ENCODE peak calls at places on chromosomes 1 and 21, in nine cellular contexts. A is nephron progenitor cell; D is central memory CD8-positive, alpha-beta T cell; Y is cardiac muscle cell; J is iPS DF 19.7; T is stimulated activated CD4-positive, alpha-beta T cell treated with anti-CD3 and anti-CD28 coated beads, Interleukin-15, amount 100 ng/mL, for 24 hours; W is H7; O is brain microvascular endothelial cell; B is astrocyte of the spinal cord. X is an unnamed sample.
A peak's percentile ranks its signal among the peaks of the same experiment; 100 is the strongest.

GRCh38 chr1:240906477-240906876 is 294.5 kb upstream of the GREM2 start:
- DNase-seq in A (no peak), D (no peak), Y (peak; percentile 63), J (no peak), T (no peak), W (no peak), O (peak; percentile 25), B (peak; percentile 10), X (no peak)

GRCh38 chr1:9473032-9473792 is 66.1 kb upstream of the SLC25A33 start:
- DNase-seq in A (peak; percentile 42), D (no peak), Y (no peak), J (no peak), T (peak; percentile 10), W (peak; percentile 75), O (peak; percentile 94), B (peak; percentile 90), X (peak; percentile 60)

GRCh38 chr1:116485071-116485735 is 85.6 kb downstream of the CD58 start:
- DNase-seq in A (peak; percentile 95), D (peak; percentile 76), Y (peak; percentile 97), J (peak; percentile 69), T (peak; percentile 92), W (peak; percentile 84), O (peak; percentile 76), B (peak; percentile 77), X (peak; percentile 95)

GRCh38 chr1:238176441-238176840 is 285.7 kb upstream of the ZP4 start:
- DNase-seq in A (no peak), D (no peak), Y (no peak), J (no peak), T (no peak), W (no peak), O (no peak), B (peak; percentile 14), X (no peak)

GRCh38 chr1:188611432-188611831 is 1782.7 kb downstream of the PLA2G4A start:
- DNase-seq in A (no peak), D (no peak), Y (no peak), J (no peak), T (no peak), W (no peak), O (no peak), B (no peak), X (no peak)

GRCh38 chr21:46211786-46212720 is 16.5 kb downstream of the LSS start:
- DNase-seq in A (no peak), D (no peak), Y (no peak), J (no peak), T (no peak), W (peak; percentile 29), O (no peak), B (no peak), X (no peak)

GRCh38 chr21:14737922-14738321 is 191.8 kb upstream of the SAMSN1 start:
- DNase-seq in A (no peak), D (peak; percentile 35), Y (peak; percentile 52), J (peak; percentile 5), T (peak; percentile 43), W (peak; percentile 12), O (peak; percentile 52), B (peak; percentile 59), X (peak; percentile 45)

GRCh38 chr1:116585886-116586285 is 15.1 kb upstream of the CD58 start:
- DNase-seq in A (no peak), D (no peak), Y (no peak), J (no peak), T (no peak), W (no peak), O (no peak), B (no peak), X (no peak)

GRCh38 chr1:197360068-197360467 is 92.0 kb downstream of the CRB1 start:
- DNase-seq in A (no peak), D (no peak), Y (no peak), J (no peak), T (no peak), W (no peak), O (peak; percentile 22), B (no peak), X (no peak)

GRCh38 chr1:241271427-241271826 is 85.6 kb downstream of the RGS7 start:
- DNase-seq in A (no peak), D (no peak), Y (no peak), J (no peak), T (no peak), W (no peak), O (no peak), B (no peak), X (no peak)

GRCh38 chr1:226061793-226062557 is 541 bp upstream of the H3-3A start:
- DNase-seq in A (peak; percentile 88), D (peak; percentile 25), Y (peak; percentile 90), J (peak; percentile 47), T (peak; percentile 57), W (peak; percentile 98), O (peak; percentile 33), B (peak; percentile 81), X (peak; percentile 91)

GRCh38 chr1:168892945-168893344 is 163.9 kb upstream of the DPT start:
- DNase-seq in A (no peak), D (no peak), Y (no peak), J (no peak), T (no peak), W (no peak), O (no peak), B (no peak), X (no peak)

X was measured in SJCRH30.